ENCODE peak calls at places on chromosome 9, in eight cellular contexts. P, N, F, J, W, U, O and Z are unnamed samples.

GRCh38 chr9:97397220-97397619 is 14.7 kb upstream of the TDRD7 start:
- DNase-seq in P (no peak), N (peak; percentile 62), F (no peak), J (no peak), W (no peak), U (no peak), O (no peak), Z (no peak)

GRCh38 chr9:130313103-130313858 is 47.7 kb downstream of the HMCN2 start:
- DNase-seq in P (no peak), N (no peak), F (no peak), J (no peak), W (no peak), U (no peak), O (no peak), Z (no peak)

GRCh38 chr9:91882628-91883027 is 67.4 kb downstream of the ROR2 start:
- DNase-seq in P (no peak), N (no peak), F (no peak), J (no peak), W (no peak), U (no peak), O (no peak), Z (no peak)

GRCh38 chr9:133788045-133788818 is 50.1 kb upstream of the SARDH start:
- DNase-seq in P (no peak), N (no peak), F (peak; percentile 28), J (no peak), W (no peak), U (no peak), O (peak; percentile 12), Z (no peak)

GRCh38 chr9:112033237-112034215 is 136.9 kb downstream of the UGCG start:
- DNase-seq in P (no peak), N (no peak), F (no peak), J (no peak), W (no peak), U (no peak), O (no peak), Z (no peak)

GRCh38 chr9:22156586-22156985 is 147.5 kb upstream of the CDKN2B start:
- DNase-seq in P (no peak), N (no peak), F (no peak), J (no peak), W (no peak), U (no peak), O (no peak), Z (no peak)

GRCh38 chr9:4738866-4739586 is 2.0 kb downstream of the AK3 start:
- DNase-seq in P (peak; percentile 14), N (no peak), F (no peak), J (no peak), W (no peak), U (no peak), O (no peak), Z (no peak)

GRCh38 chr9:128107260-128107970 is 20.1 kb downstream of the PTGES2 start:
- DNase-seq in P (no peak), N (no peak), F (no peak), J (no peak), W (no peak), U (no peak), O (no peak), Z (no peak)

GRCh38 chr9:72383978-72384709 is 19.1 kb upstream of the ZFAND5 start:
- DNase-seq in P (peak; percentile 94), N (peak; percentile 26), F (no peak), J (no peak), W (no peak), U (no peak), O (no peak), Z (peak; percentile 70)

GRCh38 chr9:72386186-72386585 is 21.2 kb upstream of the ZFAND5 start:
- DNase-seq in P (no peak), N (no peak), F (no peak), J (no peak), W (no peak), U (no peak), O (no peak), Z (no peak)

GRCh38 chr9:72382405-72382804 is 17.4 kb upstream of the ZFAND5 start:
- DNase-seq in P (peak; percentile 65), N (no peak), F (no peak), J (no peak), W (no peak), U (no peak), O (no peak), Z (peak; percentile 48)

DNA sequence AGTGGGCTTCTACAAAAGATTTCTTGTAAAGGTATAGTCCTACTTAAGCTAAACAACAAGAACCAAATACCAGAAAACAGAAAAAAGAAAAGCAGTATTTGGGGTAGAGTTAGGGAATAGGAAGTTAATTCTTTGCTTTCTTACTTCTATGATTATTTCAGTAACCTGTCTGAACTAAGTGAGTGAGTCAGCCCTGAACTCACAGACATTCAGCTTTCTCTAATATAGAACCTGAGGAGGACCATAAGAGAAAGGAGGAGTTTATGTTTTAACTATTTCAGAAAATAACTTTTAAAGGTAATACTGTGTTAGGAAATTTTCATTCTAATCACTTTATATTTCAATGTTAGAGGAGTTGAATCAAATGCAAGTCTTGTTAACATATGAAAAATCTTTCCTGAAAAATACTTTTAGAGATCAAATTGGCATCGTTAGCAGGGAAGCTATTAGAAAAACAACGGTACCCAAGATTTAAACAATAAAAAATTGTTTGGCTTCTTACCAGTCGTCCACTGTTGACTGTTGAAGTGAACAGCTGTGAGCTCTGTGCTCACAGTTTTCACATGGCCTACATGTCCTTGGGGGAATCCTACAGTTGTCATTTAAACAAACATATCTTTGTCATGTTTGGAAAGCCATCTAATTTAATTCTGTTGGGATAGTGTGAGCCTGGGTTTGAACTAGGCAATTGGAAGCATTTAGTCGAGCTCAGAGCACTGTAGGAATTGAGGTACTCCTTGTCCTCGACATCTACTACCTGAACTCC is 19.9 kb upstream of the ZFAND5 start:
- DNase-seq in P (peak; percentile 37), N (no peak), F (no peak), J (no peak), W (no peak), U (no peak), O (no peak), Z (no peak)
- H3K27ac ChIP-seq in P (peak overlapping the region; percentile 40), N (no peak overlapping the region), F (no peak overlapping the region), J (no peak overlapping the region), W (no peak overlapping the region), U (no peak overlapping the region), O (no peak overlapping the region), Z (no peak overlapping the region)

DNA sequence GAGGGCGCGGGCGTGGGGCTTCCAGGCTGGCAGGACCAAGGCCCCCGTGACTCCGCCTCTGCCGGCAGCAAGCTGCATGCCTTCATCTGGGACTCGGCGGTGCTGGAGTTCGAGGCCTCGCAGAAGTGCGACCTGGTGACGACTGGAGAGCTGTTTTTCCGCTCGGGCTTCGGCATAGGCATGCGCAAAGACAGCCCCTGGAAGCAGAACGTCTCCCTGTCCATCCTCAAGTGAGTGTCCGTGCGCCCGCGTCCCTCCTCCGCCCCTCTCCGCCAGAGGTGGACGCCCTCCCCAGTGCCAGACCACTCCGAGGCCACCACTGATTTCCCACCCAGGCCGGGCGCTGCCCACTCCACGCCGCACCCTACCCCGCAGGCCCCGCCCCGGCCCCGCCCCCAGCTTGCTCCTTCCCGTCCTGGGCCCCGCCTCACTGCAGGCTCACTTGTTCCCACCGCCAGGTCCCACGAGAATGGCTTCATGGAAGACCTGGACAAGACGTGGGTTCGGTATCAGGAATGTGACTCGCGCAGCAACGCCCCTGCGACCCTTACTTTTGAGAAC is 6.7 kb downstream of the LRRC26 start:
- DNase-seq in P (no peak), N (no peak), F (peak; percentile 46), J (no peak), W (no peak), U (no peak), O (peak; percentile 76), Z (peak; percentile 24)
- H3K27me3 ChIP-seq in P (peaks cover 88% of the 10 kb centered on the region), N (peaks cover 24% of the 10 kb centered on the region), F (no peaks in the 10 kb centered on the region), J (peaks cover 100% of the 10 kb centered on the region), W (peaks cover 78% of the 10 kb centered on the region), U (peaks cover 25% of the 10 kb centered on the region), O (peaks cover 93% of the 10 kb centered on the region), Z (peaks cover 100% of the 10 kb centered on the region)

GRCh38 chr9:89991204-89991790 is 386.5 kb downstream of the GADD45G start:
- DNase-seq in P (no peak), N (no peak), F (no peak), J (no peak), W (no peak), U (no peak), O (no peak), Z (no peak)
- H3K27ac ChIP-seq in P (no peak overlapping the region), N (no peak overlapping the region), F (no peak overlapping the region), J (no peak overlapping the region), W (no peak overlapping the region), U (no peak overlapping the region), O (no peak overlapping the region), Z (no peak overlapping the region)

GRCh38 chr9:93947409-93948070 is 7.6 kb downstream of the BARX1 start:
- DNase-seq in P (no peak), N (no peak), F (no peak), J (no peak), W (no peak), U (no peak), O (no peak), Z (no peak)
- H3K27me3 ChIP-seq in P (peaks cover 95% of the 10 kb centered on the region), N (peaks cover 18% of the 10 kb centered on the region), F (no peaks in the 10 kb centered on the region), J (peaks cover 100% of the 10 kb centered on the region), W (peaks cover 93% of the 10 kb centered on the region), U (no peaks in the 10 kb centered on the region), O (peaks cover 79% of the 10 kb centered on the region), Z (peaks cover 100% of the 10 kb centered on the region)

DNA sequence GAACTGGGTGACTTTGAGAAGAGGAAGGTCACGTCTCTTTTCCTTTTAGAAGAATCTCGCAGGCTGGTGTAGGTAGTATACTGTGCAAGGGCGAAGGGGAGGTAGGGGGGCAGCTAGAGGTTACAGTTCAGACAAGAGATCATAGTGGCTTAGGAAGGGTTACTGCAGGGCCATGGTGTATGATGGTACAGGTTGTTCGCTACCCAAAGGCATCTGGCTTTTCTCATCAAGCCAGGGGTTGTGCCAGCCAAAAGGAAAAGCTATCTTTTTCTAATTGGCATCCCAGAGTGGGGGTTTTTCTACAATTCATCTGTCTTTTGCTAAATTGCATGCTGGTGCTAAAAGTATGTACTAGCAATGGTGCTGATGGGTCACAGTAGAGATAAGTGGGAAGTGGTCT is 22.8 kb downstream of the MAMDC2 start:
- DNase-seq in P (no peak), N (no peak), F (no peak), J (no peak), W (no peak), U (no peak), O (no peak), Z (no peak)
- H3K27ac ChIP-seq in P (no peak overlapping the region), N (no peak overlapping the region), F (peak overlapping the region; percentile 87), J (no peak overlapping the region), W (no peak overlapping the region), U (peak overlapping the region; percentile 55), O (no peak overlapping the region), Z (no peak overlapping the region)

DNA sequence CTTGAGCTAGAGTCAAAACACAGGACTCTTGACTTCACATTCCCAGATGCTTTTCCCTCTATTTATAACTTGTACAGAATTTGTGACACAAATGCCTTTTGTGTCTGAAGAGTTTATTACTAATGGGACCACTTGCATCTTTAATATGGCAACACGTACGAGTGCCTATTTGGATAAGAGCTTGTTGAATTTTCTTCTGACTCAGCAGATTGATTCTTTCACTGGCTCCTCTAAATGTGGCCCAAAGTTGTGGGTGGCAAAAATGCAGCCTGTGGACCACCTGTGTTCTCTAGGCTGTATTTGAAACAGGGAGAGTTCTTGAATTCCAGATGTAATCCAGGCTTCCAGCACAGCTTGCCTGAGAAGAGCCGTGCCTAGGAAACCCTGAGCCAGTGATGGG is 34.1 kb upstream of the ERCC6L2 start:
- DNase-seq in P (no peak), N (no peak), F (no peak), J (no peak), W (no peak), U (no peak), O (no peak), Z (no peak)
- H3K27me3 ChIP-seq in P (no peaks in the 10 kb centered on the region), N (no peaks in the 10 kb centered on the region), F (no peaks in the 10 kb centered on the region), J (no peaks in the 10 kb centered on the region), W (no peaks in the 10 kb centered on the region), U (no peaks in the 10 kb centered on the region), O (no peaks in the 10 kb centered on the region), Z (no peaks in the 10 kb centered on the region)